ENCODE peak calls at places on chromosomes 13 and 19, in four cellular contexts. O is IMR-90, J is neuronal stem cell, H is mesenchymal stem cell. G is an unnamed sample.

GRCh38 chr13:69857188-69857821 is 250.3 kb upstream of the ATXN8OS start:
- DNase-seq in O (peak; percentile 1), J (peak; percentile 47), H (peak; percentile 49), G (peak; percentile 82)

GRCh38 chr13:21050288-21051197 is 10.8 kb downstream of the LATS2 start:
- DNase-seq in O (no peak), J (no peak), H (no peak), G (no peak)

GRCh38 chr13:43835701-43836100 is 43.8 kb downstream of the CCDC122 start:
- DNase-seq in O (peak; percentile 61), J (no peak), H (peak; percentile 37), G (no peak)

GRCh38 chr13:52925221-52925620 is 76.8 kb upstream of the PCDH8 start:
- DNase-seq in O (no peak), J (no peak), H (no peak), G (no peak)

GRCh38 chr19:45402469-45403070 is 2.3 kb downstream of the PPP1R13L start:
- DNase-seq in O (no peak), J (no peak), H (peak; percentile 37), G (peak; percentile 77)

GRCh38 chr13:95281258-95281602 is 20.0 kb downstream of the ABCC4 start:
- DNase-seq in O (no peak), J (no peak), H (peak; percentile 50), G (no peak)

GRCh38 chr19:58334691-58335249 is 8.0 kb downstream of the ZSCAN22 start:
- DNase-seq in O (no peak), J (no peak), H (no peak), G (no peak)

GRCh38 chr13:46778095-46778494 is 18.9 kb downstream of the ESD start:
- DNase-seq in O (peak; percentile 56), J (no peak), H (no peak), G (no peak)

GRCh38 chr19:38734426-38735256 is 9.6 kb downstream of the CAPN12 start:
- DNase-seq in O (no peak), J (no peak), H (peak; percentile 43), G (peak; percentile 58)

GRCh38 chr19:15418112-15418587 is 638 bp downstream of the AKAP8L start:
- DNase-seq in O (no peak), J (no peak), H (no peak), G (peak; percentile 27)

GRCh38 chr19:1226227-1226518 is 11.6 kb downstream of the CBARP start:
- DNase-seq in O (no peak), J (no peak), H (no peak), G (no peak)

GRCh38 chr19:51696606-51697005 is 3.5 kb downstream of the SPACA6 start:
- DNase-seq in O (no peak), J (no peak), H (no peak), G (no peak)

GRCh38 chr19:47111081-47111589 is 2.4 kb downstream of the ZC3H4 start:
- DNase-seq in O (no peak), J (no peak), H (no peak), G (no peak)

GRCh38 chr13:37303610-37304009 is 198.1 kb upstream of the CSNK1A1L start:
- DNase-seq in O (peak; percentile 4), J (no peak), H (peak; percentile 9), G (no peak)

GRCh38 chr13:106416645-106417044 is 118.8 kb downstream of the EFNB2 start:
- DNase-seq in O (no peak), J (no peak), H (no peak), G (no peak)

GRCh38 chr13:107271226-107271625 is 703.3 kb upstream of the ARGLU1 start:
- DNase-seq in O (peak; percentile 50), J (no peak), H (peak; percentile 78), G (no peak)

GRCh38 chr13:88246239-88246638 is 575.1 kb downstream of the SLITRK5 start:
- DNase-seq in O (no peak), J (no peak), H (no peak), G (no peak)

GRCh38 chr19:50717891-50718254 is 1.7 kb downstream of the SHANK1 start:
- DNase-seq in O (no peak), J (no peak), H (no peak), G (no peak)

GRCh38 chr13:71758823-71759222 is 108.2 kb downstream of the DACH1 start:
- DNase-seq in O (no peak), J (peak; percentile 14), H (peak; percentile 36), G (no peak)

GRCh38 chr13:50125306-50125555 is 110.0 kb downstream of the KCNRG start:
- DNase-seq in O (no peak), J (no peak), H (no peak), G (no peak)

GRCh38 chr19:17329768-17330545 is 4.7 kb downstream of the ANO8 start:
- DNase-seq in O (no peak), J (no peak), H (no peak), G (no peak)

GRCh38 chr13:65085977-65086376 is 2144.2 kb downstream of the PCDH9 start:
- DNase-seq in O (no peak), J (no peak), H (no peak), G (no peak)

GRCh38 chr13:30431269-30431950 is 9.1 kb downstream of the UBE2L5 start:
- DNase-seq in O (peak; percentile 8), J (no peak), H (no peak), G (peak; percentile 84)

GRCh38 chr19:850221-850978 is 1.7 kb upstream of the ELANE start:
- DNase-seq in O (peak; percentile 81), J (no peak), H (peak; percentile 91), G (peak; percentile 99)

GRCh38 chr13:24253520-24254150 is 55.7 kb upstream of the C1QTNF9 start:
- DNase-seq in O (no peak), J (no peak), H (no peak), G (no peak)

GRCh38 chr13:24254151-24254810 is 55.1 kb upstream of the C1QTNF9 start:
- DNase-seq in O (no peak), J (no peak), H (peak; percentile 70), G (peak; percentile 5)

GRCh38 chr13:24249586-24249985 is 59.8 kb upstream of the C1QTNF9 start:
- DNase-seq in O (no peak), J (no peak), H (no peak), G (no peak)

GRCh38 chr13:24251525-24251924 is 57.9 kb upstream of the C1QTNF9 start:
- DNase-seq in O (no peak), J (no peak), H (no peak), G (no peak)

DNA sequence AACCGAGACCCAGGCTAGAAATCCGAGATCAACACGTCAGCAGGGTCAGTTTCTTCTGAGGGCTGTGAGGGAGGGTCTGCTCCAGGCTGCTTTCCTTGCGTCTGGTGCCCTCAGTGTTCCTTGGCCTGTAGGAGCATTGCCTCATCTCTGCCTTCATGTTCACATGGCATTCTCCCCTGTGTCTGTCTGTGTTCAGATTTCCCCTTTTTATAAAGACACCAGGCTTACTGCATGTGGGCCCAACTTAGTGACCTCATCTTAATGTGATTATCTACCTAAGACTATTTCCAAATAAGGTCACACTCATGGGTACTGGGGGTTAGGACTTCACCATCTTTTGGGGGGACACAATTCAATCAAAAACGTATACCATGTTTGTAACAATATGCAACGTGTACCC is 57.2 kb upstream of the C1QTNF9 start:
- DNase-seq in O (no peak), J (no peak), H (no peak), G (no peak)
- H3K18ac ChIP-seq in O (no peak overlapping the region), J (no peak overlapping the region), H (no peak overlapping the region), G (no peak overlapping the region)

DNA sequence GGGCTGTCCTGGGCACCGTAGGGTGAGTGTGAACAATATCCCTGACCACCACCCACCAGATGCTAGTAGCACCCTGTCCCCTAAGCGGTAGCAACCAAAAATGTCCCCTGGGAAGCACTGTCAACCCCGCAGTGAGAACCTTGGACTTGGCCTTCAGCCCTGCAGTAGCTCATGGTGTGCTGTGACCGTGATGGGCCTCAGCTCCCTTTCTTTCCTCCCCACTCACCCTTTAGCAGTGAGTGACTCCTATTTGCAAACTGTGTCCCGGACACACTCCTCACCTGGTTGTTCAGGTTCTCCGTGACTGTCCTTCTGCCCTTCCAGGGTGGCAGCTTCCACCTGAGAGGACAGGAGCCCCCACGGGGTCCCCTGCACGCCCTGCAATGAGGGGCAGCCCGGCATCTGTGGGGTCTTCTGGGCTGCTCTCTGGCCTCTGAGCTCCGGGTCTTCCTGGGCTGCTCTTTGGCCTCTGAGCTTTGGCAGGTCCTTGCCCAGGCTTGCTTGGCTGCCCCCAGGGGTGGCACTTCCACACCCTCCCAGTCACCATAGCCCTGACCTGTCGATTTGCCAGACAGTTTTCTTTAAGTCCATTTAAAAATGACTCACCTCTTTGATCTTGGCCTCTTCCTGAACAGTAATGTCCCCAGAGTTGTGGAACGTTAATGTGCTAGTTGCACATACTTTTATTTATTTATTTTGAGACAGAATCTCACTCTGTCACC is 3.8 kb downstream of the KDM4B start:
- DNase-seq in O (peak; percentile 69), J (no peak), H (peak; percentile 78), G (peak; percentile 39)
- H3K4me1 ChIP-seq in O (peaks cover 36% of the 10 kb centered on the region), J (peaks cover 18% of the 10 kb centered on the region), H (peaks cover 44% of the 10 kb centered on the region), G (peaks cover 50% of the 10 kb centered on the region)

DNA sequence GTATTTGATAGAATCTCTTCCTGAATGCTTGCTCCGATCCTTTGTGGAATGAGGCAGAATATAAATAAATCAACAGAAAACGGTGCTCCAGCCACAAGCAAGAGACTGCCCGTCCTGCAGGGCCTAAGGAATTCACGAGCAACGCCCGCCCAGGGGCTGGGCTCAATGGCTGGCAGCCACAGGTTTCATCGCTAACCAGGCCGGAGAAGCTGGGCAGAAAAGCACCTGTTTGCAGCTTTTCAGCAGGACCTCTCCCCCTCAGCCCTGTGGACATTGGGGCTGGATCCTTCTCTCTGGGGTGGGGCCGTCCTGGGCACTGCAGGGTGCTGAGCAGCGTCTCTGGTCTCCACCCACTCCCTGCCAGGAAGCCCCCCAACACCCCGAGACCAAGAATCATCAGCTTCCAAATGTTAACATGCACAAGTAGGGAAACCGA is 102.5 kb downstream of the GADD45B start:
- DNase-seq in O (peak; percentile 49), J (no peak), H (peak; percentile 67), G (peak; percentile 88)
- H3K4me3 ChIP-seq in O (peak overlapping the region; percentile 44), J (no peak overlapping the region), H (peak overlapping the region; percentile 75), G (no peak overlapping the region)

GRCh38 chr13:104286566-104287290 is 1220.5 kb upstream of the SLC10A2 start:
- DNase-seq in O (no peak), J (peak; percentile 15), H (no peak), G (no peak)

GRCh38 chr13:104281910-104282309 is 1215.7 kb upstream of the SLC10A2 start:
- DNase-seq in O (no peak), J (no peak), H (no peak), G (no peak)
- H3K18ac ChIP-seq in O (no peak overlapping the region), J (no peak overlapping the region), H (no peak overlapping the region), G (no peak overlapping the region)

GRCh38 chr13:77388944-77389616 is 62.2 kb upstream of the MYCBP2 start:
- DNase-seq in O (no peak), J (no peak), H (no peak), G (no peak)
- H3K4me1 ChIP-seq in O (peaks cover 6% of the 10 kb centered on the region), J (no peaks in the 10 kb centered on the region), H (no peaks in the 10 kb centered on the region), G (no peaks in the 10 kb centered on the region)

GRCh38 chr13:59684105-59684504 is 479.6 kb downstream of the DIAPH3 start:
- DNase-seq in O (no peak), J (no peak), H (no peak), G (no peak)
- H3K4me3 ChIP-seq in O (no peak overlapping the region), J (no peak overlapping the region), H (no peak overlapping the region), G (no peak overlapping the region)

G was measured in trophoblast cell.